ENCODE peak calls at places on chromosomes 1 and 21, in five cellular contexts. W is CD4-positive, alpha-beta T cell; K is chondrocyte; P is progenitor cell of endocrine pancreas; T is dorsolateral prefrontal cortex. B is an unnamed sample.

GRCh38 chr1:111221633-111222286 is 5.8 kb upstream of the CHI3L2 start:
- DNase-seq in W (no peak), K (no peak), P (no peak), T (no peak), B (no peak)

GRCh38 chr1:34779526-34779925 is 1.5 kb upstream of the GJB3 start:
- DNase-seq in W (no peak), K (no peak), P (no peak), T (no peak), B (peak)

GRCh38 chr1:6811587-6811986 is 26.3 kb downstream of the CAMTA1 start:
- DNase-seq in W (no peak), K (no peak), P (no peak), T (no peak), B (no peak)

GRCh38 chr1:213724640-213725536 is 262.9 kb upstream of the PROX1 start:
- DNase-seq in W (no peak), K (no peak), P (no peak), T (no peak), B (peak)

GRCh38 chr1:178371236-178371635 is 125.5 kb downstream of the CLEC20A start:
- DNase-seq in W (no peak), K (no peak), P (no peak), T (peak), B (no peak)

GRCh38 chr1:71621785-71622184 is 541.0 kb upstream of the ZRANB2 start:
- DNase-seq in W (no peak), K (no peak), P (no peak), T (no peak), B (peak)

GRCh38 chr1:8342325-8342724 is 24.4 kb downstream of the SLC45A1 start:
- DNase-seq in W (no peak), K (no peak), P (no peak), T (no peak), B (no peak)

GRCh38 chr1:196128835-196129234 is 479.4 kb downstream of the KCNT2 start:
- DNase-seq in W (no peak), K (no peak), P (no peak), T (no peak), B (no peak)

GRCh38 chr1:183025782-183026774 is 2.9 kb downstream of the LAMC1 start:
- DNase-seq in W (no peak), K (no peak), P (no peak), T (no peak), B (no peak)

GRCh38 chr1:202315576-202316168 is 26.1 kb downstream of the UBE2T start:
- DNase-seq in W (peak), K (no peak), P (peak), T (peak), B (peak)

GRCh38 chr1:57544345-57544744 is 120.5 kb upstream of the DAB1 start:
- DNase-seq in W (no peak), K (no peak), P (no peak), T (no peak), B (no peak)

GRCh38 chr1:80050523-80050922 is 1044.0 kb upstream of the ADGRL4 start:
- DNase-seq in W (no peak), K (peak), P (no peak), T (no peak), B (no peak)

GRCh38 chr1:92831368-92831761 is 475 bp upstream of the RPL5 start:
- DNase-seq in W (no peak), K (no peak), P (no peak), T (no peak), B (no peak)

GRCh38 chr21:17930102-17930501 is 110.9 kb upstream of the C21orf91 start:
- DNase-seq in W (no peak), K (no peak), P (no peak), T (no peak), B (no peak)

GRCh38 chr1:194067772-194068171 is 881.4 kb upstream of the B3GALT2 start:
- DNase-seq in W (no peak), K (no peak), P (no peak), T (no peak), B (no peak)

GRCh38 chr1:187261637-187262036 is 432.9 kb downstream of the PLA2G4A start:
- DNase-seq in W (no peak), K (no peak), P (no peak), T (no peak), B (no peak)

GRCh38 chr1:207362962-207363858 is 41.7 kb downstream of the CD55 start:
- DNase-seq in W (no peak), K (no peak), P (no peak), T (no peak), B (no peak)

GRCh38 chr1:87330201-87330953 is 1.7 kb downstream of the LMO4 start:
- DNase-seq in W (no peak), K (no peak), P (no peak), T (peak), B (peak)

GRCh38 chr1:3983181-3983580 is 83.1 kb upstream of the C1orf174 start:
- DNase-seq in W (no peak), K (peak), P (no peak), T (no peak), B (no peak)

GRCh38 chr1:151968791-151969399 is 24.8 kb downstream of the S100A10 start:
- DNase-seq in W (no peak), K (no peak), P (no peak), T (no peak), B (peak)

GRCh38 chr1:36133484-36133883 is 8.5 kb upstream of the COL8A2 start:
- DNase-seq in W (no peak), K (no peak), P (no peak), T (peak), B (peak)

GRCh38 chr1:32818804-32819541 is 1.5 kb downstream of the S100PBP start:
- DNase-seq in W (no peak), K (no peak), P (no peak), T (no peak), B (no peak)

GRCh38 chr1:98975113-98975512 is 29.5 kb downstream of the PLPPR5 start:
- DNase-seq in W (no peak), K (no peak), P (no peak), T (no peak), B (no peak)

GRCh38 chr1:111030590-111030989 is 66.9 kb upstream of the LRIF1 start:
- DNase-seq in W (peak), K (no peak), P (peak), T (no peak), B (peak)

GRCh38 chr1:30405631-30406212 is 317.7 kb downstream of the MATN1 start:
- DNase-seq in W (no peak), K (no peak), P (no peak), T (no peak), B (no peak)

GRCh38 chr1:195763907-195764183 is 844.4 kb downstream of the KCNT2 start:
- DNase-seq in W (no peak), K (no peak), P (no peak), T (no peak), B (peak)

GRCh38 chr1:150009604-150010387 is 730 bp downstream of the OTUD7B start:
- DNase-seq in W (peak), K (no peak), P (no peak), T (no peak), B (peak)

GRCh38 chr1:160830321-160831153 is 32.1 kb downstream of the CD244 start:
- DNase-seq in W (peak), K (no peak), P (peak), T (no peak), B (peak)

DNA sequence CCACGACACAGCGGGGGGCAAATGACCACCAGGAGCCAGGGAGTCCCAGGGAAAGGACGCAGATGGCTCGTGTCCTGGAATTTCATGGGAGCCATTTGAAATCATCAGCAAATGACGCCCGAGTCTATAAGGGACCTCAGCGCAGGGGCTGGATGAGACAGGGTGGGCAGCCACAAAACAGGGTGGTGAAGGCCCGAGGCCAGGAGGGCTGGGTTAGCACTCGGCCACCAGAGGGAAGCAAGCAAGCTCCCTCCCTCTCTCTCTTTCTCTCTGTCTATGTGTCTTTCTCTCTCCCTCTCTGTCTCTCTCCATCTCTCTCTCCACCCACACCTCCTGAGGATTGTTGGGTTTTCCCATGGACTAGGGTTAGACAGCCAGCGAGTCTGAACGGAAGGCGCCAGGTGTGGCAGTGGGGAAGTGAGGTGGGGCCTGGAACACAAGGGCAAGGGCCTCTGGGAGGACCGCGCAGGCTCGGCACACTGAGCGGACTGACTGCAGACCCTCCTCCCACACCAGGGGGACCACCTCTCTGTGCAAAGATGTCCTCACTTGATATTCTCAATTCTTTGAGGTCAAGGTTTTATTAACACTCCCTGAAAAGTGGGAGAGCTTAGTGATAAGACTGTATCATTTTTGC is 73.8 kb upstream of the TMPRSS2 start:
- DNase-seq in W (no peak), K (no peak), P (no peak), T (no peak), B (no peak)
- TF ChIP-seq CTCF in W (no peak), K (no peak), P (no peak), T (no peak), B (no peak)

GRCh38 chr1:21323091-21323490 is 32.8 kb upstream of the ECE1 start:
- DNase-seq in W (no peak), K (no peak), P (no peak), T (no peak), B (peak)

GRCh38 chr1:21320410-21321107 is 30.3 kb upstream of the ECE1 start:
- DNase-seq in W (no peak), K (no peak), P (no peak), T (no peak), B (no peak)

GRCh38 chr1:21319447-21320407 is 29.5 kb upstream of the ECE1 start:
- DNase-seq in W (no peak), K (no peak), P (no peak), T (no peak), B (no peak)

GRCh38 chr1:21322681-21323016 is 32.4 kb upstream of the ECE1 start:
- DNase-seq in W (no peak), K (no peak), P (no peak), T (no peak), B (no peak)

GRCh38 chr1:21321963-21322680 is 31.9 kb upstream of the ECE1 start:
- DNase-seq in W (no peak), K (no peak), P (no peak), T (no peak), B (no peak)
- TF ChIP-seq CTCF in W (no peak), K (no peak), P (no peak), T (no peak), B (no peak)

GRCh38 chr1:209611771-209612570 is 28.5 kb downstream of the CAMK1G start:
- DNase-seq in W (no peak), K (no peak), P (no peak), T (no peak), B (peak)
- TF ChIP-seq CTCF in W (no peak), K (no peak), P (no peak), T (no peak), B (peak)

GRCh38 chr1:27405074-27405473 is 12.7 kb downstream of the GPR3 start:
- DNase-seq in W (no peak), K (no peak), P (no peak), T (no peak), B (no peak)
- TF ChIP-seq CTCF in W (no peak), K (no peak), P (no peak), T (no peak), B (no peak)

GRCh38 chr1:228263636-228264035 is 55.8 kb downstream of the OBSCN start:
- DNase-seq in W (no peak), K (no peak), P (no peak), T (no peak), B (no peak)

GRCh38 chr1:228264100-228264816 is 56.4 kb downstream of the OBSCN start:
- DNase-seq in W (no peak), K (no peak), P (no peak), T (no peak), B (no peak)

GRCh38 chr1:228262475-228262874 is 54.6 kb downstream of the OBSCN start:
- DNase-seq in W (no peak), K (no peak), P (no peak), T (no peak), B (no peak)

GRCh38 chr1:228267962-228268890 is 60.4 kb downstream of the OBSCN start:
- DNase-seq in W (no peak), K (no peak), P (no peak), T (peak), B (no peak)

DNA sequence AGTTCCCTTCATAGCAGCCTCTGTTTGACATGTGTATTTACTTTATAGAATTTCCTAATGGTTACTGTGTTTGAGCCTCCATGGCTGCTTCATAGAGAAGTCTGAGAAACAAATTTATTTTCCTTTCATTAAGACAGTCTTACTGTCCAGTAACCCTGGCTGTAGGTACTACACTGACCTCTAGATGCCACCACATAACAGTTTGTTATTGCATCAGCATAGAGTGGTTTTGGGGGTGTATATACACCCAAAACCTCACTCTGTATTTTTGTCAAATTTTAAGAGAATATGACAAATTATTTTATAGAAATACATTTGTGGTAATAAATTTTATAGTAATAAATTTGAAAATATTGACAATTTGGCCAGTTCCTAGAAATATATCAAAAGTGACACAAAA is 57.3 kb downstream of the OBSCN start:
- DNase-seq in W (no peak), K (no peak), P (no peak), T (no peak), B (peak)
- TF ChIP-seq CTCF in W (no peak), K (peak), P (no peak), T (peak), B (peak)

DNA sequence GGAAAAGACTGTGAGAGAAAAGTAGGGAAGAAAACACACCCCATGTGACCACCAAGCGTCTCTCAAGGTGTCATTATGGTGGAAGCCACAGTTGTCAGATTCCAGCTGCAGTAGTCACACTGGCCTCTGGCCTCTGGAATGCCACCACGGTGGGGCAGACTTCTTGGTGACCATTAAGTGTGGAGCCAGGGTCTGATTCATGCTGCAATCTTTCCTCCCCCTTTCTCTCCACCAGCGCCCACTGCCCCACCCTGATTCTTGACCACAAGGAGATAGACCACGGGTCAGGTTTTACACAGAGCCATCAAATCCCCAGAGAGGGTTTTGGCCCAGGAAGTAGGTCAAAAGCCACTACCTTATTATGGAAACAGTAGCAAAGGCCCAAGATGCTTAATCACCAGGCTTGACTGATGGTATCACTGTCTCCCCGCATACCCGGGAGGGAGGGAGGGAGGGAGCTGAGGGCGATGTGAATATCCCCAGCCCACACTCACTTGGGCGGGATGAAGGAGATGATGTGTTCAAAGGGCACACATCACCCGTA is 52.7 kb upstream of the GRHL3 start:
- DNase-seq in W (no peak), K (no peak), P (no peak), T (no peak), B (peak)
- TF ChIP-seq CTCF in W (no peak), K (peak), P (no peak), T (no peak), B (no peak)

DNA sequence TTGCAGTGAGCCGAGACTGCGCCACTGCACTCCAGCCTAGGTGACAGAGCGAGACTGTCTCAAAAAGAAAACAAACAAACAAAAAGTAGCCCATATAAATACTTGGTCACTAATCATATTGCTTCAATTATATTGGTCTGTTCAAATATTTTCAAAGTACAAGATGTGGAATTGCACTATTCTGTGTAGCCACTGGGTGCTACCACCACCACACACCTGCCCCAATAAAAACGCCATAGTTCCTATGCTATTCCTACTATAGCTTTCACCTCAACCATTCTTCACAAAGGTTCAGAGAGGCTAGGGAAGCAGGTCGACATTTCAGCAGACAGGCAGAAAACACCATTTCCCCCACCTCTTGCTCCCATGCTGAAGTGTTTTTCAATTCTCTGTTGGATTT is 16.7 kb downstream of the NDC1 start:
- DNase-seq in W (no peak), K (no peak), P (no peak), T (no peak), B (no peak)
- TF ChIP-seq CTCF in W (no peak), K (peak), P (peak), T (no peak), B (no peak)

DNA sequence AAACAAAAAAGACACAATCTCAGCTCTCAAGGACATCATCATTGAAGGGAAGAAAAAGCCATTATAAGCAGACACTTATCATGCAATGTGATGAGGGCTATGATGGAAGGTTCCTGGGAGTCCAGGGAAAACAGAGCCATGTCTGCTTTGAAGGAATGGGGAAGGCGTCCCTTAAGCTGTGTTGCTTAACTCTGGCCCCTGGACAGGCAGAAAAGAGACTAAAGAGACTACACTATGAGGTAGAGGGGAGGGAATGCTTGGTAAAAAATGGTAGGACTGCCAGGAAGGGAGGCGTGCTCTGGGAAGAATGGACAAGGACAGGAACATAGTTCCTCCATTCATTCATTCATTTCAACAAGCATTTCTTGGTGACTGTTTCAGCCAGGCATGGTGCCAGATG is 21.2 kb downstream of the ASAP3 start:
- DNase-seq in W (no peak), K (no peak), P (no peak), T (no peak), B (no peak)
- TF ChIP-seq CTCF in W (no peak), K (no peak), P (no peak), T (no peak), B (no peak)

B was measured in MCF 10A.